ENCODE peak calls at places on chromosomes 12 and 14, in ten cellular contexts. Y is sigmoid colon, Z is MCF 10A, L is progenitor cell of endocrine pancreas, D is heart left ventricle, C is Peyer's patch, H is psoas muscle, F is OCI-LY7, P is GM20000, T is IMR-90. N is an unnamed sample.

GRCh38 chr12:19894049-19894448 is 454.8 kb downstream of the AEBP2 start:
- DNase-seq in P (peak), F (no peak), L (no peak), C (no peak), D (no peak), Y (no peak), T (peak), H (no peak), Z (no peak), N (no peak)

GRCh38 chr12:84912191-84913142 is at the start of gene SLC6A15:
- DNase-seq in T (peak), D (peak), Y (peak), P (peak), Z (peak), C (peak), F (no peak), L (peak), H (peak), N (peak)

GRCh38 chr12:52221912-52222457 is 11.1 kb upstream of the KRT7 start:
- DNase-seq in T (peak), F (peak), C (peak), Z (peak), P (no peak), Y (peak), D (peak), H (peak), L (peak), N (peak)

GRCh38 chr14:67943947-67944346 is 124.4 kb downstream of the RAD51B start:
- DNase-seq in C (no peak), Z (peak), T (peak), D (no peak), F (peak), L (peak), H (no peak), Y (peak), P (peak), N (no peak)

GRCh38 chr14:32077081-32078029 is at the start of gene ARHGAP5:
- DNase-seq in H (no peak), Y (peak), T (peak), D (peak), C (peak), P (peak), F (peak), Z (peak), L (peak), N (no peak)

GRCh38 chr14:65117795-65118746 is 15.8 kb upstream of the MAX start:
- DNase-seq in C (no peak), T (no peak), Y (no peak), Z (no peak), H (peak), F (no peak), L (no peak), D (no peak), P (no peak), N (no peak)

GRCh38 chr12:109613611-109614455 is 40.2 kb downstream of the MVK start:
- DNase-seq in Y (no peak), L (no peak), P (no peak), D (no peak), F (no peak), T (no peak), C (no peak), H (no peak), Z (no peak), N (no peak)

GRCh38 chr12:532908-533565 is 73.3 kb downstream of the B4GALNT3 start:
- DNase-seq in F (no peak), H (no peak), Z (peak), T (peak), C (no peak), D (no peak), P (no peak), Y (no peak), L (no peak), N (no peak)

GRCh38 chr12:102468261-102468940 is 12.0 kb downstream of the IGF1 start:
- DNase-seq in L (no peak), Y (no peak), P (no peak), C (no peak), Z (no peak), H (no peak), D (no peak), T (peak), F (no peak), N (no peak)

GRCh38 chr12:68835333-68835908 is 27.4 kb downstream of the MDM2 start:
- DNase-seq in Y (no peak), P (no peak), C (no peak), T (no peak), Z (no peak), D (no peak), F (no peak), L (no peak), H (no peak), N (no peak)

GRCh38 chr12:1920971-1921370 is 2.5 kb upstream of the CACNA2D4 start:
- DNase-seq in T (no peak), C (peak), P (peak), Y (peak), D (peak), Z (no peak), L (no peak), H (no peak), F (no peak), N (peak)

GRCh38 chr14:69827560-69827959 is 30.5 kb upstream of the SLC10A1 start:
- DNase-seq in T (no peak), Z (peak), Y (no peak), F (no peak), C (no peak), L (no peak), D (no peak), H (no peak), P (no peak), N (no peak)

GRCh38 chr12:71969330-71969729 is 30.7 kb downstream of the TPH2 start:
- DNase-seq in C (no peak), L (no peak), Z (no peak), P (no peak), F (no peak), H (no peak), D (no peak), Y (no peak), T (no peak), N (no peak)

GRCh38 chr12:58416211-58416610 is 474.8 kb downstream of the ATP23 start:
- DNase-seq in Z (peak), C (no peak), T (peak), F (no peak), H (no peak), D (no peak), Y (no peak), P (no peak), L (no peak), N (no peak)

GRCh38 chr12:11758838-11759509 is 109.5 kb downstream of the ETV6 start:
- DNase-seq in Y (no peak), T (peak), C (no peak), D (no peak), L (no peak), Z (no peak), H (no peak), P (peak), F (peak), N (no peak)

GRCh38 chr14:38964630-38965029 is 138.4 kb downstream of the SEC23A start:
- DNase-seq in Y (no peak), C (no peak), D (no peak), H (no peak), F (no peak), L (no peak), T (peak), Z (peak), P (no peak), N (no peak)

GRCh38 chr12:44848771-44849085 is 27.4 kb downstream of the NELL2 start:
- DNase-seq in T (no peak), C (no peak), L (no peak), D (no peak), H (no peak), F (peak), Y (no peak), P (peak), Z (no peak), N (no peak)

GRCh38 chr12:90076851-90077319 is 368.2 kb upstream of the ATP2B1 start:
- DNase-seq in H (no peak), Y (no peak), D (no peak), P (no peak), L (no peak), C (no peak), Z (no peak), T (no peak), F (peak), N (no peak)

GRCh38 chr14:95500772-95501401 is 15.6 kb downstream of the SYNE3 start:
- DNase-seq in F (no peak), T (peak), P (no peak), Z (peak), D (no peak), Y (no peak), H (peak), L (no peak), C (peak), N (no peak)

GRCh38 chr12:109264095-109264942 is 44.8 kb downstream of the FOXN4 start:
- DNase-seq in Z (peak), D (peak), P (peak), H (peak), F (peak), T (peak), Y (peak), C (peak), L (peak), N (peak)

GRCh38 chr12:97877404-97877803 is 414.8 kb downstream of the RMST start:
- DNase-seq in D (no peak), H (no peak), L (no peak), Y (no peak), Z (no peak), C (no peak), F (no peak), P (no peak), T (no peak), N (no peak)

GRCh38 chr12:34402228-34402898 is 380.1 kb downstream of the ALG10 start:
- DNase-seq in P (no peak), Y (peak), C (no peak), H (peak), D (peak), F (no peak), T (no peak), L (peak), Z (no peak), N (peak)

GRCh38 chr12:106601031-106601430 is 18.2 kb downstream of the RFX4 start:
- DNase-seq in P (no peak), H (no peak), L (no peak), T (no peak), Z (no peak), D (no peak), F (no peak), Y (no peak), C (no peak), N (no peak)

GRCh38 chr12:104222981-104223380 is 7.4 kb downstream of the TXNRD1 start:
- DNase-seq in T (no peak), F (no peak), L (no peak), C (no peak), P (no peak), D (no peak), H (no peak), Z (no peak), Y (no peak), N (no peak)

GRCh38 chr12:104877107-104877705 is 80.9 kb downstream of the SLC41A2 start:
- DNase-seq in C (no peak), Y (no peak), L (no peak), F (peak), Z (peak), T (peak), H (peak), D (no peak), P (no peak), N (no peak)

GRCh38 chr12:52865090-52865944 is 16.5 kb upstream of the KRT78 start:
- DNase-seq in P (no peak), L (peak), H (peak), Y (no peak), T (peak), C (peak), F (peak), D (peak), Z (peak), N (peak)

GRCh38 chr14:50001146-50001998 is 108.5 kb downstream of the ARF6 start:
- DNase-seq in D (no peak), H (peak), P (peak), T (peak), F (peak), Z (peak), C (peak), Y (no peak), L (no peak), N (peak)

GRCh38 chr12:109112720-109113465 is 3.5 kb upstream of the ACACB start:
- DNase-seq in H (no peak), Y (peak), D (no peak), T (no peak), L (no peak), C (no peak), P (no peak), Z (no peak), F (no peak), N (no peak)

GRCh38 chr14:69287096-69287991 is 27.4 kb downstream of the GALNT16 start:
- DNase-seq in D (no peak), T (no peak), C (no peak), P (no peak), Z (no peak), L (no peak), F (no peak), Y (no peak), H (no peak), N (no peak)

GRCh38 chr14:102911991-102912761 is 10.3 kb upstream of the AMN start:
- DNase-seq in F (no peak), T (no peak), P (peak), Z (no peak), H (no peak), L (no peak), C (no peak), Y (peak), D (no peak), N (no peak)

GRCh38 chr12:27780612-27781408 is 774 bp upstream of the MANSC4 start:
- DNase-seq in C (no peak), P (no peak), H (peak), D (no peak), T (peak), L (peak), F (peak), Y (peak), Z (peak), N (no peak)

GRCh38 chr12:109714141-109714912 is 702 bp downstream of the FAM222A start:
- DNase-seq in Y (peak), L (peak), C (peak), Z (peak), T (peak), D (peak), F (peak), H (peak), P (peak), N (peak)

GRCh38 chr14:93788557-93789365 is 476 bp upstream of the PRIMA1 start:
- DNase-seq in L (peak), Y (peak), P (no peak), Z (peak), F (no peak), T (no peak), H (peak), D (no peak), C (no peak), N (no peak)

GRCh38 chr12:121365416-121366062 is 13.3 kb upstream of the ANAPC5 start:
- DNase-seq in H (no peak), C (no peak), P (no peak), T (peak), D (no peak), Z (no peak), L (no peak), Y (no peak), F (no peak), N (no peak)

GRCh38 chr14:36662543-36663403 is 1.1 kb downstream of the PAX9 start:
- DNase-seq in D (no peak), H (no peak), F (no peak), Z (peak), T (no peak), P (no peak), L (peak), Y (no peak), C (no peak), N (no peak)

GRCh38 chr14:83044001-83044400 is 1510.3 kb upstream of the SEL1L start:
- DNase-seq in H (no peak), T (no peak), P (no peak), L (no peak), Z (peak), Y (no peak), D (no peak), C (no peak), F (no peak), N (no peak)

GRCh38 chr14:48247972-48248371 is 572.6 kb upstream of the MDGA2 start:
- DNase-seq in C (no peak), T (no peak), D (no peak), P (no peak), Y (no peak), F (no peak), Z (no peak), L (no peak), H (no peak), N (no peak)

DNA sequence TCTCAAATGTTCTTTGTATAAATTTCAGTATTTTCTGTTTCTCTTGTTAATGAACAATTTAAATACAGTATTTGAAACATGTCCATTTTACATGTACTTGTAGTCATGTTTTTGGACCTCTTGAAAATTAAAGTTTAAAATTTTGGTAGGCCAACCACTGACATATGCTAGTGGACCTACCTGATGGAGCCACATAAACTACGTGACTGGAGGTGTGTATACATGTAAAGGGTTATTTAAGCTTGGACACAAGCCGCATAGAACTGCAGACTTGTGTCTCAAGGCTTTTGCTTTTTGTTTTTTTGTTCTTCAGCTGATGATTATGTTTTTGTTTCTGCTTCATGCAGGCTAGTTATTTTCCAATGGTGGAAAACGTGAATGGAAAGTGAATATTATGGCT is 568.5 kb upstream of the MDGA2 start:
- DNase-seq in C (no peak), Z (no peak), P (no peak), F (no peak), L (no peak), H (no peak), T (no peak), D (no peak), Y (no peak), N (no peak)
- TF ChIP-seq CTCF in C (no peak), Z (no peak), P (no peak), F (no peak), L (no peak), H (no peak), T (no peak), D (no peak), Y (no peak), N (no peak)

DNA sequence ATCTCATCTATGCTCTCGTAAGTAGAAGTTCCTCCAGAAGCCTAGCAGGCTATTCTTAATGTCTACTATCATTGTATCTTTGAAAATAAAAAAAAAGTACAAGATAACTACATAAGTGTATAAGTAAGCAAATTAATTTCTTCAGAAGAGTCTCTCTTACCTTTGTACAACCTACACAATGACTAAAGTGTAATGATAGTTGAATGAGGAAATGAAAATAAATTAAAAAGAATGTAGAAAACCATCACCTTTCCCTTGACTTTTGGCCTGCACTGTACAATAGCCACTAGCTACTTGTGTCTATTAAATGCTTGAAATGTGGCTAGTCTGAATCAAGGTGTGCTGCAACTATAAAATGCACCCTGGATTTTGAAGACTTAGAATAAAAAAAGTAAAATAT is 229.9 kb upstream of the FOXN3 start:
- DNase-seq in Y (no peak), D (no peak), C (no peak), P (no peak), F (no peak), T (no peak), Z (no peak), H (no peak), L (no peak), N (no peak)
- TF ChIP-seq CTCF in Y (no peak), D (no peak), C (no peak), P (no peak), F (no peak), T (no peak), Z (no peak), H (no peak), L (no peak), N (no peak)

DNA sequence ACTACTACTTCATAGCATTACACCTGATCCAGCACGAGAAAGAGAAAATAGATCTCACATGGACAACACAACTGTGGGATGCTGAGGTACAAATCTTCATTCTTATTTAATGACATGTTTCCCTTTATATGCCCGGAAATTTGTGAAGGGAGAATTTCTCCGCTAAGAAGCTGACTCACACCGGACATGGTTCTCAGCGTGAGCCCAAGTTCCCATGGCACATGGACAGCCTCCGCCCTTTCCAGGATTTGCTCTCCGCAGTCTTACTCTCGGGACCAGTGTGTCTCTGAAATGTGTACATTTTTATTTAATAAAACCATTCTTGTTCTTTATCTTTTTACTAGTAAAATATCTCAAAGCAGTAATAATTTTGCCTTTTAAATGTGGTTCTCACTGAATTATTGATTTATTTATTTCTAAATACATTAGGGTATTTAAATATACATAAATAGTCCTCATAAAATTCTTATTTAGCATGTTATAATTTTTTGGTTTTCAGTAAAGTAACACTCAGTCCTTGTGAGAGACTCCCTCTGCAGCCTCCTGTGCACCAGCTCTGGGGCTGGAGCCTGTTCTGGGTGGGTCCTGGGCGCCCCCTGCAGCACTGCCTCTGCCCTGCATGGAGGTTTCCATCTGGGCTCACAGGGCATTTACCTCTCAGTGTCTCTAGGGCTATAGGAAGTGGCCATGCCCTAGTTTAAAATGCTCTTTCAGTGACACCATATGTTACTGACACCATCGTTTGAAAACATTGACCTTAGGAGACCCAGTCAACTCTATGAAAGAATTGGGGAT is 1155.0 kb downstream of the TMEM121 start:
- DNase-seq in T (no peak), C (no peak), P (no peak), F (no peak), D (no peak), Y (no peak), L (no peak), Z (peak), H (no peak), N (no peak)
- TF ChIP-seq CTCF in T (no peak), C (no peak), P (peak), F (peak), D (no peak), Y (no peak), L (no peak), Z (peak), H (no peak), N (no peak)

DNA sequence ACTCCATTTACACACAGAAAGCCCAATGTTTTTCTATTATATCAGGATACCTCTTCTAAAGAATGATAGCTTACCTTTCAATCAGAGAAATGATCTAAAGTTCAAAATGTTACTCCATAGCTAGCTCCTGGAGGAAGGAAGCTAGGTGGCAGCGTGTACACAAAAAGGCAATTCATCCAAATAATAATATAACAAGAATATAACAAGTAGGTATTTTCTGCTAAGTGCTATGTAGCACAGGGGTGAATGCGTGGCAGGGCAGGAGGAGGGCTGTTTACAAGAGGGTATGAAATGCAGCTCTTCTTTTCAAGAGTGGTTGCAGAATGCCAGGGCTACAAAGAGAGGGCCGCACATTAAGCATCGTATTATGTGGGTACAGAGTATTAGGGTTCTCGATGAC is 663 bp upstream of the SNAPC1 start:
- DNase-seq in L (no peak), H (no peak), Z (no peak), D (no peak), T (no peak), C (no peak), Y (no peak), F (no peak), P (no peak), N (no peak)
- TF ChIP-seq CTCF in L (no peak), H (no peak), Z (no peak), D (no peak), T (no peak), C (peak), Y (no peak), F (no peak), P (no peak), N (no peak)

GRCh38 chr14:26252176-26252575 is 345.7 kb downstream of the NOVA1 start:
- DNase-seq in T (no peak), P (no peak), C (no peak), Z (no peak), Y (no peak), H (no peak), L (no peak), F (no peak), D (no peak), N (no peak)

GRCh38 chr14:26255213-26255612 is 342.6 kb downstream of the NOVA1 start:
- DNase-seq in L (no peak), F (no peak), T (peak), C (no peak), P (no peak), Z (peak), H (no peak), Y (no peak), D (no peak), N (no peak)
- TF ChIP-seq CTCF in L (no peak), F (no peak), T (peak), C (peak), P (no peak), Z (no peak), H (no peak), Y (peak), D (no peak), N (peak)